ENCODE peak calls at places on chromosomes 13 and 19, in four cellular contexts. X, N, V and O are unnamed samples.

GRCh38 chr13:93318538-93318937 is 91.9 kb downstream of the GPC6 start:
- DNase-seq in X (no peak), N (no peak), V (no peak), O (no peak)

GRCh38 chr19:46608581-46609345 is 7.6 kb downstream of the CALM3 start:
- DNase-seq in X (no peak), N (no peak), V (no peak), O (no peak)

GRCh38 chr19:10189631-10190425 is 4.9 kb downstream of the DNMT1 start:
- DNase-seq in X (no peak), N (no peak), V (no peak), O (no peak)

GRCh38 chr19:6021878-6022569 is 44.1 kb upstream of the RANBP3 start:
- DNase-seq in X (peak), N (peak), V (peak), O (peak)

GRCh38 chr19:18223860-18224524 is 2.2 kb downstream of the PDE4C start:
- DNase-seq in X (no peak), N (no peak), V (peak), O (no peak)

GRCh38 chr13:40181203-40181845 is 485.1 kb downstream of the FOXO1 start:
- DNase-seq in X (no peak), N (peak), V (peak), O (no peak)

GRCh38 chr19:49116544-49116943 is 2.4 kb downstream of the LIN7B start:
- DNase-seq in X (no peak), N (no peak), V (peak), O (no peak)

GRCh38 chr13:62747629-62748028 is 1332.0 kb upstream of the PCDH20 start:
- DNase-seq in X (no peak), N (peak), V (no peak), O (no peak)

GRCh38 chr13:29817604-29818378 is 32.6 kb downstream of the UBL3 start:
- DNase-seq in X (no peak), N (no peak), V (no peak), O (no peak)

GRCh38 chr19:19510432-19510831 is 4.9 kb downstream of the TSSK6 start:
- DNase-seq in X (no peak), N (no peak), V (no peak), O (no peak)

GRCh38 chr19:28987177-28987576 is 225.8 kb downstream of the UQCRFS1 start:
- DNase-seq in X (no peak), N (no peak), V (no peak), O (no peak)

GRCh38 chr19:48954595-48955307 is at the start of gene BAX:
- DNase-seq in X (peak), N (peak), V (peak), O (peak)

GRCh38 chr19:50377051-50377441 is 789 bp downstream of the NR1H2 start:
- DNase-seq in X (no peak), N (no peak), V (peak), O (no peak)

GRCh38 chr19:10290439-10290875 is 705 bp downstream of the ICAM5 start:
- DNase-seq in X (no peak), N (no peak), V (peak), O (no peak)

GRCh38 chr13:46495066-46495465 is 57.9 kb upstream of the LRCH1 start:
- DNase-seq in X (no peak), N (no peak), V (no peak), O (no peak)

GRCh38 chr13:51739403-51740112 is 64.4 kb downstream of the DHRS12 start:
- DNase-seq in X (no peak), N (no peak), V (no peak), O (no peak)

GRCh38 chr19:2820112-2820702 is 539 bp downstream of the ZNF554 start:
- DNase-seq in X (no peak), N (no peak), V (peak), O (no peak)

GRCh38 chr13:91349992-91350911 is 2.8 kb downstream of the MIR17HG start:
- DNase-seq in X (no peak), N (no peak), V (peak), O (no peak)
- H3K4me3 ChIP-seq in X (peak), N (peak), V (peak), O (peak)

DNA sequence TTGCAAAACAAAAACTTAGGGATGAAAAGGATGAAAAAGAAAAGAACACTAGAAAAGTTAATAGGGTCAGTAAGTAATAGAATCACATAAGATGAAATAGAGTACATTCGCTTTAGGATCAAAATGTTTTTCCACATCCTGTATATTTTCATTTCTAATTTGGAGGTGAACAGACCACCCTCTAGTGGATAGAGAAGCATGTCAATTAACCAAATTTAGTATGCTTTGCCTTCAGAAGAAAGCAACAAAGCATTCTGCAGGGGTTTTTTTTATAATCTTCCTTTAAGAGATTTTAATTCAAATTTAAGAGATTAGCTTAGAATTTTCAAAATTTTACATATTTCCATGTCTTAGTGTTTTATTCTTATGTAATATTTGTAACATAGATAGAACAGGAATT is 610.9 kb upstream of the SGCG start:
- DNase-seq in X (no peak), N (no peak), V (no peak), O (no peak)
- TF ChIP-seq CTCF in X (no peak), N (no peak), V (no peak), O (no peak)

DNA sequence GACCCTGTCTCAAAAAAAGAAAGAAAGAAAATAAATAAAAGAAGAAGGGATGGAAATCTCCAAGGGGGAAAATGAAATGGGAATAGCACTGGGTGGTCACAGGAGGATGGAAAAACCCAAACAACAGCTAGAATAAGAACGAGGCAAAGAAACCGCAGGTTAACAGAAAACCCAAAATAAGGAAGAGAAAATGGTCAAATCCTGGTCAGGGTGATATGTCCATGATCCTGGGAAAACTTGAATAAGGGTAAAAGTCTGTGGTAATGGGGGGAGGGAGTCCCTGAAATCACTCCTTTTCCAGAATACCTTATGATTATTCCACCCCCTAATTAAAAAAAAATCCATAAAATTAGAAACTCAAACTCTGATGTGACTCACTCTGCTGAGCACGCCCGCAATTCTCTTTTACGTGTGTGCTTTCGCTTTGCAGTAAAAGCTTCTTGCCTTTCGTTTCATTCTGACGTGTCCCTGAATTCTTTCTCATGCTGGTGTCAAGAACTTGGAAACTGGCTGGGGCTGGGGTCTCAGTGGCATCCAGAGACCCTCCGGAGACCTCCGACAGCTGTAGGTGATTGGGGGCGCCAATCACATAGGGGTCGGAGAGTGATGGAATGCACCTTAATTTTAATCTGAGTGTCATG is 4.3 kb upstream of the NAXD start:
- DNase-seq in X (no peak), N (no peak), V (no peak), O (no peak)
- H3K4me3 ChIP-seq in X (no peak), N (peak), V (no peak), O (no peak)

GRCh38 chr13:92074658-92075057 is 676.2 kb downstream of the GPC5 start:
- DNase-seq in X (no peak), N (no peak), V (peak), O (no peak)
- TF ChIP-seq CTCF in X (peak), N (no peak), V (no peak), O (peak)

GRCh38 chr19:14405758-14406644 is 13.1 kb downstream of the DDX39A start:
- DNase-seq in X (no peak), N (no peak), V (peak), O (peak)
- H3K4me3 ChIP-seq in X (no peak), N (no peak), V (peak), O (peak)

GRCh38 chr19:43779147-43779819 is 1.5 kb downstream of the KCNN4 start:
- DNase-seq in X (no peak), N (no peak), V (no peak), O (no peak)
- TF ChIP-seq CTCF in X (no peak), N (no peak), V (no peak), O (no peak)

DNA sequence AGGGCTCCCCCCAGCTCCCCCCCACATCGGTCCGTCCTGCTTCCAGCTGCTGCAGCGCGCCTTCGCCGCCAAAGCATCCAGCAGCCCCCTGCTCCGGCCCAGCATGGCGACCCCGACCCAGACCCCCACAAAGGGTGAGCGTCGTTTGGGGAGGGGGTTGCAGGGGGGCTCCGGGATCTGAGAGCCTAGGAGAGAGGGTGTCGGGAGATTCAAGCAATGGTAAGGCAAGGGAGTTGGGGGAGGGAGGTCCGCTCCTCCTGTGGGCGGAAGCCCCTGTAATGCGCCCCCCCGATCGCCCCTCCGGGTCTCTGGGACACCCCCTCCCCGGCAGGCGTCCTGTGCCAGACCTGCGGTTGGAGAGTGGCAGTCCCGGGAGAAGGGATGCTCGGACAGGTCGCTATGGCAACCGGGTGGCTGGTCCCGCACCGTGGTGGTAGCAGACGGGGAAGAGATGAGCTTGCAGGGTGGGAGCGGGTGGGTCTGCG is at the start of gene FXYD7:
- DNase-seq in X (no peak), N (no peak), V (no peak), O (no peak)
- H3K4me3 ChIP-seq in X (no peak), N (no peak), V (peak), O (no peak)

GRCh38 chr13:109785141-109785891 is 1.1 kb downstream of the IRS2 start:
- DNase-seq in X (no peak), N (no peak), V (no peak), O (no peak)

GRCh38 chr13:109783815-109784589 is 2.4 kb downstream of the IRS2 start:
- DNase-seq in X (no peak), N (no peak), V (no peak), O (no peak)

GRCh38 chr13:109785892-109786450 is 412 bp downstream of the IRS2 start:
- DNase-seq in X (no peak), N (no peak), V (no peak), O (no peak)

GRCh38 chr13:109783447-109783814 is 3.0 kb downstream of the IRS2 start:
- DNase-seq in X (no peak), N (no peak), V (no peak), O (no peak)

DNA sequence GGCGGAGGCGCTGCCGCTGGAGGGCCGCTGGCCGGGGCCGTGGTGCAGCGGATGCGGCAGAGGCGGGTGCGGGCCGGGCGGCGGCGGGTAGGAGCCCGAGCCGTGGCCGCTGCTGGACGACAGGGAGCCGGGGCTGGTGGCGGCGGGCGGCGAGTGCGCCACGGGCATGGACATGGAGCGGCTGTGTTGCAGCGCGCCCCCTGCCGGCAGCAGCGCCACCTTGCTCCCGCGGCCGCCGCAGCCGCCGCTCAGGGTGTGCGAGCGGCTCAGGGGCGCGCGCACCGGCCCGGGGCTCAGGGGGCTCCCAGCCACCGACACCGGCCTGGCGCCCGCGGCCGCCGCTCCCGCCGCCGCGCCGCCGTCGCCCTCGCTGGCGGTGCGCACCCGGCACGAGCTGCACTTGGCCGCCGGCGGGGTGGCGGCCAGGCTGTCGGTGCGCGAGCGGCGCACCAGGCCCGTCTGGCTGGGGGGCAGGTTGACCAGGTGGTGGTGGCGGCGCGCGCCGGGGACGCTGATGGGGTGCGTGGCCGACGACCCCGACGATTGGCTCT is 1.7 kb downstream of the IRS2 start:
- DNase-seq in X (no peak), N (no peak), V (no peak), O (no peak)
- TF ChIP-seq CTCF in X (peak), N (peak), V (no peak), O (peak)

DNA sequence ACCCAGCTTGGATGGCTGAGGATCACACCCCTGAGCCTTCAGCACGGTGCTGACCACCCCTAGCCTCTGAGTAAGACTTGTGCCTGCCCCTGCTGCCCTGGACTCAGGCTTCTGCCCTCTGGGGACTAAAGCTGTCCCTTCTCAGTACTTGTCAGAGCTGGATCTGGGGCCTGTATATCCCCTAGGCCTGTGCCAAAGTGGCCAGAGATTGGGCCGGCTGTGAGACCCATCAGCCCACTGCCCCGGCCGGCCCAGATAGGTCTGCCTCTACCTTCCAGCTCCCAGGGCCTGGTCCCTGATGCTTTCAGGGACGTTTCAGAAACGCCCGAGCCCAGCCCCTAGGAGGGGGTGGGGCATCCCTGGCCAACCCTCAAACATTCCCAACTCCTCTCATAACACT is 137.8 kb downstream of the ZDHHC20 start:
- DNase-seq in X (no peak), N (no peak), V (no peak), O (no peak)
- H3K4me3 ChIP-seq in X (no peak), N (no peak), V (no peak), O (no peak)